ENCODE peak calls at places on chromosomes 3 and 15, in four cellular contexts. N is endothelial cell of umbilical vein, L is cardiac fibroblast, W is cardiac muscle cell. U is an unnamed sample.

GRCh38 chr3:67386446-67386845 is 268.0 kb downstream of the SUCLG2 start:
- DNase-seq in W (no peak), N (no peak), L (no peak), U (no peak)

GRCh38 chr3:36678216-36679013 is 85.9 kb downstream of the DCLK3 start:
- DNase-seq in L (peak), W (no peak), N (no peak), U (peak)

GRCh38 chr3:133999891-134000685 is 29.6 kb downstream of the SLCO2A1 start:
- DNase-seq in W (no peak), N (no peak), L (no peak), U (no peak)

GRCh38 chr3:122245513-122246174 is 62.2 kb downstream of the CASR start:
- DNase-seq in L (no peak), W (no peak), N (no peak), U (peak)

GRCh38 chr15:64754663-64755426 is 20.5 kb downstream of the RBPMS2 start:
- DNase-seq in W (no peak), N (no peak), L (no peak), U (no peak)

GRCh38 chr3:70053293-70053692 is 53.8 kb downstream of the SAMMSON start:
- DNase-seq in N (no peak), W (no peak), L (no peak), U (no peak)

GRCh38 chr15:80179025-80179759 is 26.4 kb downstream of the FAH start:
- DNase-seq in N (peak), W (no peak), L (peak), U (peak)

GRCh38 chr15:51342249-51342999 is 969 bp downstream of the GLDN start:
- DNase-seq in L (no peak), W (no peak), N (no peak), U (no peak)

GRCh38 chr3:128784228-128784627 is 58.2 kb downstream of the RAB7A start:
- DNase-seq in W (peak), L (no peak), N (peak), U (no peak)

GRCh38 chr3:51397389-51397788 is 6.3 kb downstream of the RBM15B start:
- DNase-seq in L (no peak), N (no peak), W (no peak), U (no peak)

GRCh38 chr15:65189102-65189740 is 4.1 kb upstream of the CLPX start:
- DNase-seq in W (peak), L (peak), N (peak), U (peak)

GRCh38 chr3:4908066-4908768 is 71.0 kb upstream of the BHLHE40 start:
- DNase-seq in L (no peak), W (peak), N (no peak), U (no peak)

GRCh38 chr3:61814674-61815073 is 253.3 kb downstream of the PTPRG start:
- DNase-seq in W (no peak), N (no peak), L (no peak), U (no peak)

GRCh38 chr15:84970832-84971231 is 10.8 kb upstream of the PDE8A start:
- DNase-seq in L (no peak), N (no peak), W (no peak), U (no peak)

GRCh38 chr3:194577985-194578905 is 55.0 kb downstream of the TMEM44 start:
- DNase-seq in N (peak), L (peak), W (no peak), U (peak)

GRCh38 chr3:71317749-71318458 is 265.6 kb downstream of the FOXP1 start:
- DNase-seq in N (no peak), L (no peak), W (no peak), U (peak)

GRCh38 chr3:190101320-190102117 is 19.2 kb downstream of the P3H2 start:
- DNase-seq in L (peak), W (no peak), N (peak), U (peak)

GRCh38 chr15:95603802-95604201 is 726.7 kb upstream of the NR2F2 start:
- DNase-seq in L (peak), N (peak), W (no peak), U (peak)

GRCh38 chr3:23834082-23834870 is 28.5 kb downstream of the UBE2E1 start:
- DNase-seq in W (no peak), L (peak), N (peak), U (no peak)

GRCh38 chr3:133277813-133278212 is 122.0 kb upstream of the BFSP2 start:
- DNase-seq in N (peak), W (no peak), L (peak), U (peak)

GRCh38 chr15:41801850-41802455 is 25.9 kb upstream of the JMJD7 start:
- DNase-seq in L (no peak), W (no peak), N (peak), U (peak)

GRCh38 chr3:17091895-17092294 is 207.1 kb downstream of the PLCL2 start:
- DNase-seq in L (no peak), W (no peak), N (no peak), U (no peak)

GRCh38 chr15:91942676-91943417 is 89.3 kb downstream of the SLCO3A1 start:
- DNase-seq in W (no peak), N (no peak), L (peak), U (peak)

GRCh38 chr3:155550386-155550785 is 194.5 kb downstream of the PLCH1 start:
- DNase-seq in N (no peak), W (no peak), L (no peak), U (no peak)

GRCh38 chr3:132222868-132223538 is 94.2 kb upstream of the ACP3 start:
- DNase-seq in N (no peak), L (peak), W (no peak), U (no peak)

GRCh38 chr15:26891448-26891881 is 24.6 kb downstream of the GABRA5 start:
- DNase-seq in L (peak), W (peak), N (peak), U (peak)

GRCh38 chr15:85831415-85832113 is 36.8 kb upstream of the KLHL25 start:
- DNase-seq in W (peak), N (peak), L (peak), U (peak)

GRCh38 chr3:160676547-160677303 is at the start of gene ARL14:
- DNase-seq in L (no peak), N (peak), W (no peak), U (peak)

GRCh38 chr3:160180581-160181216 is 44.5 kb upstream of the C3orf80 start:
- DNase-seq in N (peak), L (peak), W (no peak), U (peak)

GRCh38 chr15:31439328-31439727 is 112.7 kb downstream of the KLF13 start:
- DNase-seq in N (no peak), W (no peak), L (no peak), U (no peak)

GRCh38 chr15:61411941-61412510 is 182.9 kb upstream of the RORA start:
- DNase-seq in L (no peak), W (no peak), N (peak), U (no peak)

GRCh38 chr3:197752107-197752506 is 2.4 kb downstream of the FYTTD1 start:
- DNase-seq in N (no peak), L (no peak), W (no peak), U (no peak)
- H3K4me3 ChIP-seq in N (no peak), L (no peak), W (no peak), U (peak)

GRCh38 chr3:163951397-163951987 is 1126.8 kb downstream of the SI start:
- DNase-seq in W (peak), N (no peak), L (no peak), U (no peak)
- TF ChIP-seq CTCF in W (no peak), N (no peak), L (no peak), U (no peak)

GRCh38 chr15:93109370-93110105 is 20.5 kb upstream of the RGMA start:
- DNase-seq in N (no peak), W (no peak), L (no peak), U (no peak)
- H3K4me3 ChIP-seq in N (no peak), W (no peak), L (no peak), U (no peak)

GRCh38 chr3:62832569-62832968 is 42.6 kb downstream of the CADPS start:
- DNase-seq in L (no peak), W (no peak), N (no peak), U (no peak)

GRCh38 chr3:62827550-62827949 is 47.7 kb downstream of the CADPS start:
- DNase-seq in W (no peak), N (no peak), L (no peak), U (no peak)

GRCh38 chr3:62835594-62836236 is 39.5 kb downstream of the CADPS start:
- DNase-seq in L (no peak), N (no peak), W (no peak), U (no peak)

GRCh38 chr3:62837145-62837787 is 38.0 kb downstream of the CADPS start:
- DNase-seq in L (no peak), W (no peak), N (no peak), U (no peak)

GRCh38 chr3:62833538-62833937 is 41.7 kb downstream of the CADPS start:
- DNase-seq in W (peak), L (no peak), N (no peak), U (peak)
- TF ChIP-seq CTCF in W (peak), L (peak), N (no peak), U (peak)

DNA sequence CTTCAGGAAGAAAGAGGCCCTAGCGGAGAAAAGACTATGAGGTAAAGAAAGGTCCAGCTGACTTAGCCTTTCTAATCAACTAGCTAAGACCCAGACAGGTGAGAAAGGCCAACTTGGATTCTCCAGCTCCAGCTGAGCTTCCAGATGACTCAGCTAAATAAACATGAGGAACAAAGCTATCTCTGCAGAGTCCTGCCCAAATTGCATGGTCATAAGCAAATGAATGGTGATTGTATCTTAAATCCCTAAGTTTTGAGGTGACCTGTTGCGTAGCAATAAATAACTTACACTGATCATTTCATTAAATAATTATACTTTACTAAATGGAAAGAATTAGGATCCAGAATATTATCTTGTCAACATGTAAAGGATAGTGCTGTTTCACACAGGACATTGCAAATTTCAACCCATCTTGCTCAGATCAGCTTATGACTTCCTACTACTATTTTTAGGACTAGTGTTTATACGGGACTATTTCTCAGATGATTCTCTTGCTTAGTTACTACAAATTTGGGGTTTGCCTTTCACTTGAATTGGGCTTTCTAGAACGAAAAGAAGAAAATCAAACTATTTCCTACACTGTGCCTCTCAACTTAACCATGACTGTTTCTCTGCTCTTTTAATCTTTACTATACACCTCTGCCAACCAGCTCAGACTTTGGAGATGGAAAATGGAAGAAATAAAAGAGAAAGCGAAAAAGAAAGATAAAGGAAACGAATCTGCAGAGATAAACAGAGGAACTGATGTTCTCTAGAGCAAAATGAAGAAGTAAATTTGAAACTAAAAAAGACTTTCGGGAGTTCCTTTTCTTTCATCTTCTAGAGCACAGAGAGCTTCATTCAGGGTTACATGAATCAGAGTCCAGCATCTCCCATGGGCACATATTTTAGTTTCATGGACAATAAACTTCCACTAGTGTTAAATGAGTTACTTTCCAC is 6.6 kb upstream of the ADGRG7 start:
- DNase-seq in L (peak), W (no peak), N (no peak), U (peak)
- H3K4me3 ChIP-seq in L (no peak), W (no peak), N (no peak), U (no peak)

DNA sequence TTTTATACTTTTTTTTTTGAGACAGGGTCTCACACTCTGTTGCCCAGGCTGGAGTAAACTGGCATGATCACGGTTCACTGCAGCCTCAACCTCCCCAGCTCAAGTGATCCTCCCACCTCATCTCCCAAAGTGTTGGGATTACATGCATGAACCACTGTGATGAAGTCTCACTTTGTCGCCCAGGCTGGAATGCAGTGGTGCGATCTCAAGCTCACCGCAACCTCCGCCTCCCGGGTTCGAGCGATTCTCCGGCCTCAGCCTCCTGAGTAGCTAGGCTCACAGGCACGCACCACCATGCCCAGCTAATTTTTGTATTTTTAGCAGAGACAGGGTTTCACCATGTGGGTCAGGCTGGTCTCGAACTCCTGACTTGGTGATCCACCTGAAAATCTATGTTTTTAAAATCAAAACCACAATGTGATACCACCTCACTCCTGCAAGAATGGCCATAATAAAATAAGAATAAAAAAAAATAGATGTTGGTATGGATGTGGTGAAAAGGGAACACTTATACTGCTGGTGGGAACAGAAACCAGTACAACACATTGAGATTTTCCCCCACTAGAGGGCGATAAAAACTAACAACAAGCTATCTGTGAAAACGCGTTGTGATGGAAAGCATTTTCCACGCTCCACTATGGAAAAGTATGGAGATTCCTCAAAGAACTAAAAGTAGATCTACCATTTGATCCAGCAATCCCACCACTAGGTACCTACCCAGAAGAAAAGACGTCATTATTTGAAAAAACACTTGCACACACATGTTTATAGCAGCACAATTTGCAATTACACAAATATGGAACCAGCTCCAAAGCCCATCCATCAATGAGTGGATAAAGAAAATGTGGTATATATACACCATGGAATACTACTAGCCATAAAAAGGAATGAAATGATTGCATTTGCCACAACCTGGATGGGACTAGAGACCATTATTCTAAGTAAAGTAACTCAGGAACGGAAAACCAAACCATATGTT is 26.8 kb upstream of the OCA2 start:
- DNase-seq in L (peak), N (peak), W (peak), U (peak)
- TF ChIP-seq CTCF in L (peak), N (peak), W (peak), U (peak)

DNA sequence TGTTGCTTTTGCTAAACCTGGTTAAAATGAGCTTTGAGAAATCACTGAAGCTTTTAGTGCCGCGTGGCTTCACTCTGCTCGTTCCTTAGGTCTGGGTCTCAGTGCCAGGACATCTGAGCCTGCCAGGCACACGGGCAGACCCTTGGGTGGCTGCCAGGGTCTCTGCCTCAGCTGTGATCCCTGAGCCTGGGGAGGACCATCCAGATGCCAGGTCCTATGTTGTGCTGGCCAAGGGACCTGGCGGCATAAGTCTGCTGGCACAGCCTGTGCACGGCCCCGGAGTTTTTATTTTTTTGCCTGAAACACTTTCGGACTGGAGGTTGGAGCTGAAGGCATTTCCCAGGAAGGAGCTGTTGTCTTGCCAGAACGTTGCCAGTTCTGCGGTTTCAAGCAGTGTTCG is 328.1 kb downstream of the LRTM1 start:
- DNase-seq in L (no peak), N (no peak), W (no peak), U (no peak)
- H3K4me3 ChIP-seq in L (no peak), N (no peak), W (no peak), U (no peak)

DNA sequence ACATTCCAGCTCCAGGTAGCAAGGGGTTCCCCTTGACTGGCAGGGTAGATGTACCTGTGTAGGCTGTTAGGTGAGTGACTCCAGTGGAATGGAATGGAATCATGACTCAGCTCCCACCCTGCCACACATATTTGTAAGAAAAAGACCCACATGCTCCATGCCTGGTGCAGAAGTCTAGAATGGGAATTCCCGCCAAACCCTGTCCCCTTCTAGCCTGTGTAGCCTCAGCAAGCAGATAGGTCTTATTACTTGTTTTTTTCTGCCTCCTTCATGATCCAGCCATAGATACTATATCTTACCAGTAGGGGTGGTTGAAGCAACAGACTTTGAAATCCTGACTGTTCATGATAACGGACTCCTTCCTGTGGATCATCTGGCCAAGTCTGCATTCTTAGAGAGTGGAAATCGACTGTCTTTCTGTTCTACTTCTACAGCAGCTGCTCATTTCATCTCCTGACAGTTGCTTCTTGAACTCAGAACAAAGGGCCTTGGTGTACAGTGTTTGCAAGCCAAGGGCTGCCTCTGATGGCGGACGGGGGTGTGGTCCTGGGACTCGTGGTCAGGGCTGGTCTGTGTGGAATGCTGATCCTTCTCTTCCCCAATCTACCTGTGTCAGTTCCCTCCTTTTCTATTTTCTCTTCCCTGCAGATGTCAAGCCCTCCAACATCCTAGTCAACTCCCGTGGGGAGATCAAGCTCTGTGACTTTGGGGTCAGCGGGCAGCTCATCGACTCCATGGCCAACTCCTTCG is 16.3 kb downstream of the SNAPC5 start:
- DNase-seq in L (no peak), W (no peak), N (no peak), U (no peak)
- TF ChIP-seq CTCF in L (no peak), W (peak), N (no peak), U (no peak)

GRCh38 chr3:107216229-107216628 is 161.0 kb upstream of the CCDC54 start:
- DNase-seq in W (no peak), N (no peak), L (no peak), U (no peak)

GRCh38 chr3:107216711-107217110 is 160.5 kb upstream of the CCDC54 start:
- DNase-seq in N (no peak), L (peak), W (no peak), U (peak)

GRCh38 chr3:107218864-107219269 is 158.4 kb upstream of the CCDC54 start:
- DNase-seq in N (no peak), L (peak), W (no peak), U (no peak)

GRCh38 chr3:107220538-107220937 is 156.7 kb upstream of the CCDC54 start:
- DNase-seq in W (no peak), N (no peak), L (peak), U (no peak)

GRCh38 chr3:107217161-107217560 is 160.1 kb upstream of the CCDC54 start:
- DNase-seq in W (no peak), L (peak), N (no peak), U (peak)
- H3K4me3 ChIP-seq in W (no peak), L (peak), N (no peak), U (no peak)

U was measured in AG10803.